ENCODE peak calls at places on chromosomes 7 and 10, in eight cellular contexts. U, H, M, Y, Q, K, C and B are unnamed samples.

GRCh38 chr10:95392711-95393164 is 101.9 kb upstream of the PDLIM1 start:
- DNase-seq in U (no peak), H (peak), M (no peak), Y (no peak), Q (no peak), K (no peak), C (no peak), B (no peak)

GRCh38 chr7:151115121-151115835 is 29.0 kb downstream of the AGAP3 start:
- DNase-seq in U (no peak), H (no peak), M (peak), Y (peak), Q (no peak), K (peak), C (peak), B (no peak)

GRCh38 chr7:41217306-41217705 is 485.6 kb downstream of the INHBA start:
- DNase-seq in U (no peak), H (no peak), M (no peak), Y (no peak), Q (no peak), K (no peak), C (peak), B (no peak)

GRCh38 chr7:34451923-34452322 is 206.1 kb upstream of the NPSR1 start:
- DNase-seq in U (no peak), H (no peak), M (no peak), Y (no peak), Q (no peak), K (no peak), C (peak), B (no peak)

GRCh38 chr10:48523212-48523819 is 81.6 kb downstream of the ARHGAP22 start:
- DNase-seq in U (no peak), H (no peak), M (peak), Y (peak), Q (no peak), K (peak), C (peak), B (no peak)

GRCh38 chr7:42234736-42235135 is 2.3 kb downstream of the GLI3 start:
- DNase-seq in U (no peak), H (no peak), M (no peak), Y (no peak), Q (no peak), K (no peak), C (no peak), B (no peak)

GRCh38 chr7:147813316-147813715 is 777.2 kb upstream of the C7orf33 start:
- DNase-seq in U (no peak), H (no peak), M (no peak), Y (no peak), Q (no peak), K (no peak), C (no peak), B (no peak)

GRCh38 chr7:151139071-151139521 is 28.4 kb downstream of the GBX1 start:
- DNase-seq in U (no peak), H (no peak), M (peak), Y (no peak), Q (no peak), K (peak), C (no peak), B (no peak)

GRCh38 chr10:31118561-31118960 is 86.9 kb upstream of the ZNF438 start:
- DNase-seq in U (no peak), H (no peak), M (no peak), Y (no peak), Q (no peak), K (no peak), C (peak), B (no peak)

GRCh38 chr10:44960482-44961230 is 1.1 kb downstream of the RASSF4 start:
- DNase-seq in U (peak), H (peak), M (no peak), Y (no peak), Q (no peak), K (no peak), C (no peak), B (no peak)

GRCh38 chr10:128178319-128178937 is 52.2 kb upstream of the MKI67 start:
- DNase-seq in U (peak), H (peak), M (no peak), Y (peak), Q (peak), K (peak), C (peak), B (no peak)

GRCh38 chr10:65219444-65219843 is 1698.2 kb downstream of the REEP3 start:
- DNase-seq in U (no peak), H (no peak), M (no peak), Y (no peak), Q (no peak), K (no peak), C (no peak), B (no peak)

GRCh38 chr7:100964630-100965029 is 4.7 kb upstream of the MUC12 start:
- DNase-seq in U (no peak), H (no peak), M (no peak), Y (no peak), Q (no peak), K (no peak), C (no peak), B (no peak)

GRCh38 chr10:3435671-3436070 is 263.1 kb upstream of the PITRM1 start:
- DNase-seq in U (no peak), H (no peak), M (no peak), Y (no peak), Q (no peak), K (no peak), C (no peak), B (no peak)

GRCh38 chr10:103547391-103547946 is 54.0 kb downstream of the NEURL1 start:
- DNase-seq in U (no peak), H (no peak), M (no peak), Y (no peak), Q (no peak), K (peak), C (no peak), B (no peak)

GRCh38 chr10:5692476-5693358 is 8.1 kb downstream of the TASOR2 start:
- DNase-seq in U (peak), H (no peak), M (peak), Y (peak), Q (peak), K (peak), C (peak), B (no peak)

GRCh38 chr7:142806021-142806353 is 35.2 kb downstream of the PRSS2 start:
- DNase-seq in U (no peak), H (no peak), M (no peak), Y (no peak), Q (no peak), K (no peak), C (no peak), B (no peak)

DNA sequence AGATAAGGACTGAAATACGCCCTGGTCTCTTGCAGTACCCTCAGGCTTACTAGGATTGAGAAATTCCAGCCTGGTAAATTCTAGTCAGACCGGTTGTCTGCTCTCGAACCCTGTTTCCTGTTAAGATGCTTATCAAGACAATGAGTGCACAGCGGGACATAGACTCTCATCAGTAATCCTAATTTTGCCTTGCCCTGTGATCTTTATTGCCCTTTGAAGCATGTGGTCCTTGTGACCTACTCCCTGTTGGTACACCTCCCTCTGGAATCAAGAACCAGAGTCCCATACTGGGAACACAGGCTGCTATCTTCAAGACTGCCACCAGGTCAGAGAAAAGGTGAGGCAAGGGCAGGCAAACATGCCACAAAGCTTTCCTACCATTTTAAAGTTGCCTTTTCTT is 7.2 kb downstream of the C10orf53 start:
- DNase-seq in U (no peak), H (no peak), M (no peak), Y (peak), Q (no peak), K (no peak), C (no peak), B (no peak)
- H3K27ac ChIP-seq in U (no peak), H (no peak), M (no peak), Y (no peak), Q (no peak), K (no peak), C (no peak), B (no peak)

DNA sequence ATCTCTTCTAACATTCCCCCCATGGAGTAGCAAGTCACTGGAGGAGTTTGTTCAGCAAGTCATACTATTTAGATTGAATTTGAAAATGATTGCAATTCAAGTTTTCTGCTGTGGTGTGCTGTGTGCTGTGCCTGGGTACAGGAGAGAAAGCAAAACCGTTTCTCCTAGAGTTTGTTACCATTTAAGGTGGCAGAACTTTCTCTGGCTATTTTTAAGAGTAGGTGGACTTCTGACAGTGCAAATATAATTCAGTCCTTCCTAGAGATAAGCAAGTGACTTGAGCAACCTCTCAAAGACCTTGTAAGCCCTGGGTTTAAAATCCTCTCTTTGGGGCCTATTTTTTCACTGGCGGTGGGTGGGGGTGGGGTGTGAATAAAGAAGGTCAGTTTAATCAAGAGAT is 42.9 kb upstream of the FGL2 start:
- DNase-seq in U (no peak), H (no peak), M (no peak), Y (no peak), Q (no peak), K (no peak), C (no peak), B (no peak)
- H3K27ac ChIP-seq in U (no peak), H (no peak), M (peak), Y (no peak), Q (no peak), K (no peak), C (no peak), B (no peak)

DNA sequence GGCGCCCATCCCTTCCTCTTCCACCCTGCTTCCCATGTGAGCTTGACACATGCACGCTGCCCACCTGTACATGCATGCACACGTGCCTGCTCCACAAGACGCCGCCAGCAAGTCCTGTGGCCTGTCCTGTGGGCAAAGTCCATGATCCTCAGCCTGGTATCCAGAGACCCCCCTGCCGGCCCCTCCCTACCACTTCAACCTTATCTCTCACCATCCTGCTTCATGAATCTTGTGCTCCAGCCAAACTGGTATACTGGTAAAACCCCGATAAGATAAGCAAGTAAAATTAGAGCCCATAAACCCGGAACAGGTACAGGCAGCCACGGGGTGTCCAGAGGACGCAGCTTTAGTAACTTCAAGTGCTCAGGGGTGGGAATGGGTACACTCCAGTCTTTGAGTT is 11.8 kb upstream of the TBXAS1 start:
- DNase-seq in U (no peak), H (no peak), M (no peak), Y (no peak), Q (no peak), K (no peak), C (no peak), B (no peak)
- H3K27ac ChIP-seq in U (no peak), H (no peak), M (no peak), Y (no peak), Q (no peak), K (no peak), C (no peak), B (no peak)

GRCh38 chr10:86652361-86653202 is 1.8 kb upstream of the OPN4 start:
- DNase-seq in U (no peak), H (no peak), M (peak), Y (no peak), Q (no peak), K (peak), C (no peak), B (no peak)

GRCh38 chr10:86653987-86654386 is 360 bp upstream of the OPN4 start:
- DNase-seq in U (no peak), H (no peak), M (no peak), Y (no peak), Q (no peak), K (no peak), C (no peak), B (no peak)

GRCh38 chr10:86654411-86655172 is at the start of gene OPN4:
- DNase-seq in U (no peak), H (no peak), M (no peak), Y (no peak), Q (no peak), K (peak), C (no peak), B (no peak)

GRCh38 chr10:86651631-86652331 is 2.6 kb upstream of the OPN4 start:
- DNase-seq in U (no peak), H (no peak), M (peak), Y (no peak), Q (no peak), K (peak), C (no peak), B (no peak)

GRCh38 chr10:86653379-86653778 is 968 bp upstream of the OPN4 start:
- DNase-seq in U (no peak), H (no peak), M (no peak), Y (no peak), Q (no peak), K (no peak), C (no peak), B (no peak)
- H3K27ac ChIP-seq in U (no peak), H (no peak), M (no peak), Y (no peak), Q (no peak), K (no peak), C (no peak), B (no peak)

GRCh38 chr10:110903280-110904278 is 15.4 kb downstream of the BBIP1 start:
- DNase-seq in U (no peak), H (peak), M (no peak), Y (no peak), Q (no peak), K (no peak), C (peak), B (no peak)
- H3K27ac ChIP-seq in U (no peak), H (peak), M (no peak), Y (no peak), Q (no peak), K (no peak), C (peak), B (no peak)

DNA sequence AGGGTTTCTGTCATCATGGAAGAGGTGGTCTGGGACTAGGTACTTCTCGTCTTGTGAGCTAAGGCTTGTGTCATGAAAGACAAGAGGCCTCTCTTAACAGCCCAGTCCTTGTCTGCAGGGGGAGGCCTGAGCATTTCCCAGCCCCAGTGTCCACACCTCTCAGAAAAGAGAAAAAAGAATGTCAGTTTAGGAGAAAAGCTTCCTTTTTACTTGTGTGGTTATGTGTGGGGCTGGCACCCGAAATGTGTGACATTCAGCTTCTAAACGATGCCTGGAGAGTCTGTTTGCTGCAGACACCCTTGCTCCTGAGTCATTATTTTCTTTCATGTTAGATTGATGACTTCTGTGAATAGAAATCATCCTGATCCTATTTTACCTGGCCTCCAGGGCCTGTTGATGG is 67.4 kb downstream of the LANCL2 start:
- DNase-seq in U (no peak), H (no peak), M (no peak), Y (no peak), Q (no peak), K (no peak), C (no peak), B (no peak)
- H3K27ac ChIP-seq in U (no peak), H (no peak), M (no peak), Y (no peak), Q (no peak), K (no peak), C (no peak), B (no peak)

DNA sequence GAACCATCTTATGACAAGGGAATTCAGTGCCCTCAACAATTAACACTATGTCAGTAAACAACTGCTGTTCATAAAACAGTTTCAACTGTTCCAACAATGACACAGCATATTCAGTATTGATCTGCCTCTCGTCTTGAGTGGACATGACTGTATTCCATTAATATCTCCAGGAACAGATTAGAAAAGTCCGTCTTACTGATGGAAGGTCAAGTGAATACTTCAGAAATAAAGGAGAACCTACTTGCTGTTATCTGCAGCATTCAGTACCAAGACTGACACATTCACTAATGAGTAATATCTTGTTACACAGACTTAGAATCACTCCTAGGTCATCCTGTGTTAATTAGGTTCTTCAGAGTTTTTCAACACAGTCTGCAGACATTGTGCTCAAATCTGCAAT is 12.1 kb downstream of the KBTBD2 start:
- DNase-seq in U (no peak), H (no peak), M (no peak), Y (no peak), Q (no peak), K (no peak), C (peak), B (no peak)
- H3K27ac ChIP-seq in U (no peak), H (no peak), M (no peak), Y (no peak), Q (no peak), K (peak), C (peak), B (no peak)